ENCODE peak calls at places on chromosome 19, in five cellular contexts. N is endothelial cell, H is astrocyte of the cerebellum, X is cardiac muscle cell, K is GM20000. W is an unnamed sample.

GRCh38 chr19:56253737-56254136 is 18.8 kb upstream of the EDDM13 start:
- DNase-seq in N (no peak), H (peak), X (peak), K (peak), W (no peak)

GRCh38 chr19:55660991-55661390 is 6.2 kb downstream of the U2AF2 start:
- DNase-seq in N (no peak), H (no peak), X (no peak), K (no peak), W (peak)

GRCh38 chr19:34173145-34173956 is 1.0 kb downstream of the LSM14A start:
- DNase-seq in N (peak), H (peak), X (peak), K (no peak), W (no peak)

GRCh38 chr19:1970003-1970805 is 29.2 kb downstream of the CSNK1G2 start:
- DNase-seq in N (no peak), H (no peak), X (no peak), K (no peak), W (no peak)

GRCh38 chr19:31325342-31325741 is 23.9 kb downstream of the TSHZ3 start:
- DNase-seq in N (no peak), H (no peak), X (no peak), K (no peak), W (no peak)

GRCh38 chr19:16889429-16889882 is 657 bp downstream of the F2RL3 start:
- DNase-seq in N (no peak), H (no peak), X (no peak), K (no peak), W (no peak)

GRCh38 chr19:55156202-55157063 is 1.1 kb downstream of the TNNI3 start:
- DNase-seq in N (peak), H (no peak), X (peak), K (peak), W (no peak)

GRCh38 chr19:43609872-43610271 is 2.0 kb upstream of the SRRM5 start:
- DNase-seq in N (no peak), H (no peak), X (no peak), K (no peak), W (no peak)

GRCh38 chr19:16374436-16374835 is 49.8 kb downstream of the KLF2 start:
- DNase-seq in N (no peak), H (no peak), X (no peak), K (no peak), W (no peak)

GRCh38 chr19:23957660-23958281 is 43.1 kb downstream of the ZNF726 start:
- DNase-seq in N (no peak), H (no peak), X (no peak), K (no peak), W (no peak)

GRCh38 chr19:45094707-45095106 is 1.7 kb downstream of the PPP1R37 start:
- DNase-seq in N (no peak), H (no peak), X (no peak), K (no peak), W (no peak)

GRCh38 chr19:47518139-47518538 is 3.3 kb upstream of the NAPA start:
- DNase-seq in N (no peak), H (peak), X (no peak), K (peak), W (no peak)

GRCh38 chr19:22784051-22784450 is at the start of gene ZNF99:
- DNase-seq in N (no peak), H (no peak), X (no peak), K (no peak), W (no peak)

GRCh38 chr19:29524912-29525870 is 603 bp upstream of the VSTM2B start:
- DNase-seq in N (peak), H (no peak), X (no peak), K (peak), W (peak)

GRCh38 chr19:49104229-49104864 is 9.8 kb upstream of the LIN7B start:
- DNase-seq in N (no peak), H (no peak), X (no peak), K (peak), W (no peak)

GRCh38 chr19:31064486-31064885 is 284.8 kb downstream of the TSHZ3 start:
- DNase-seq in N (no peak), H (no peak), X (peak), K (no peak), W (no peak)

GRCh38 chr19:40907968-40908735 is 26.1 kb upstream of the CYP2A7 start:
- DNase-seq in N (peak), H (no peak), X (no peak), K (no peak), W (no peak)

GRCh38 chr19:49133621-49134454 is 14.5 kb downstream of the PPFIA3 start:
- DNase-seq in N (no peak), H (no peak), X (peak), K (no peak), W (no peak)

GRCh38 chr19:41495589-41495988 is 52.6 kb downstream of the ERICH4 start:
- DNase-seq in N (no peak), H (no peak), X (no peak), K (no peak), W (no peak)

GRCh38 chr19:34639491-34640085 is 37.4 kb downstream of the SCGB2B2 start:
- DNase-seq in N (peak), H (peak), X (peak), K (peak), W (no peak)

GRCh38 chr19:41698746-41699230 is 9.6 kb upstream of the CEACAM5 start:
- DNase-seq in N (no peak), H (no peak), X (no peak), K (peak), W (no peak)

GRCh38 chr19:55036058-55036457 is 2.0 kb downstream of the GP6 start:
- DNase-seq in N (no peak), H (no peak), X (no peak), K (no peak), W (no peak)

GRCh38 chr19:14073925-14074838 is 1.6 kb downstream of the MISP3 start:
- DNase-seq in N (no peak), H (no peak), X (peak), K (peak), W (no peak)

GRCh38 chr19:35757231-35757748 is 461 bp upstream of the HSPB6 start:
- DNase-seq in N (peak), H (peak), X (peak), K (no peak), W (no peak)

GRCh38 chr19:32519023-32519422 is 62.0 kb upstream of the PDCD5 start:
- DNase-seq in N (no peak), H (no peak), X (no peak), K (no peak), W (no peak)

GRCh38 chr19:14391156-14391821 is 10.0 kb downstream of the ADGRE5 start:
- DNase-seq in N (no peak), H (no peak), X (no peak), K (no peak), W (no peak)

GRCh38 chr19:11995174-11995573 is 30.3 kb downstream of the ZNF763 start:
- DNase-seq in N (no peak), H (no peak), X (no peak), K (no peak), W (no peak)

GRCh38 chr19:41309225-41310030 is 544 bp upstream of the CCDC97 start:
- DNase-seq in N (no peak), H (no peak), X (no peak), K (no peak), W (peak)

GRCh38 chr19:16328824-16329482 is 4.3 kb downstream of the KLF2 start:
- DNase-seq in N (no peak), H (no peak), X (no peak), K (no peak), W (no peak)

GRCh38 chr19:15479391-15480345 is at the start of gene PGLYRP2:
- DNase-seq in N (no peak), H (no peak), X (no peak), K (no peak), W (peak)

GRCh38 chr19:55536951-55537740 is at the start of gene SBK2:
- DNase-seq in N (peak), H (no peak), X (peak), K (peak), W (no peak)

GRCh38 chr19:47110521-47111080 is 3.0 kb downstream of the ZC3H4 start:
- DNase-seq in N (no peak), H (no peak), X (no peak), K (no peak), W (no peak)

GRCh38 chr19:34228762-34229161 is 25.6 kb upstream of the GARRE1 start:
- DNase-seq in N (no peak), H (no peak), X (no peak), K (no peak), W (no peak)

GRCh38 chr19:33938821-33939220 is 142.2 kb downstream of the KCTD15 start:
- DNase-seq in N (no peak), H (no peak), X (no peak), K (no peak), W (no peak)

GRCh38 chr19:52542984-52543664 is 15.7 kb downstream of the ZNF808 start:
- DNase-seq in N (no peak), H (no peak), X (no peak), K (peak), W (no peak)

GRCh38 chr19:49853852-49854849 is 3.2 kb downstream of the PTOV1 start:
- DNase-seq in N (no peak), H (no peak), X (no peak), K (no peak), W (no peak)

GRCh38 chr19:3283886-3284657 is 59.6 kb downstream of the CELF5 start:
- DNase-seq in N (no peak), H (no peak), X (no peak), K (no peak), W (no peak)
- TF ChIP-seq CTCF in N (no peak), H (no peak), X (no peak), K (no peak), W (no peak)

DNA sequence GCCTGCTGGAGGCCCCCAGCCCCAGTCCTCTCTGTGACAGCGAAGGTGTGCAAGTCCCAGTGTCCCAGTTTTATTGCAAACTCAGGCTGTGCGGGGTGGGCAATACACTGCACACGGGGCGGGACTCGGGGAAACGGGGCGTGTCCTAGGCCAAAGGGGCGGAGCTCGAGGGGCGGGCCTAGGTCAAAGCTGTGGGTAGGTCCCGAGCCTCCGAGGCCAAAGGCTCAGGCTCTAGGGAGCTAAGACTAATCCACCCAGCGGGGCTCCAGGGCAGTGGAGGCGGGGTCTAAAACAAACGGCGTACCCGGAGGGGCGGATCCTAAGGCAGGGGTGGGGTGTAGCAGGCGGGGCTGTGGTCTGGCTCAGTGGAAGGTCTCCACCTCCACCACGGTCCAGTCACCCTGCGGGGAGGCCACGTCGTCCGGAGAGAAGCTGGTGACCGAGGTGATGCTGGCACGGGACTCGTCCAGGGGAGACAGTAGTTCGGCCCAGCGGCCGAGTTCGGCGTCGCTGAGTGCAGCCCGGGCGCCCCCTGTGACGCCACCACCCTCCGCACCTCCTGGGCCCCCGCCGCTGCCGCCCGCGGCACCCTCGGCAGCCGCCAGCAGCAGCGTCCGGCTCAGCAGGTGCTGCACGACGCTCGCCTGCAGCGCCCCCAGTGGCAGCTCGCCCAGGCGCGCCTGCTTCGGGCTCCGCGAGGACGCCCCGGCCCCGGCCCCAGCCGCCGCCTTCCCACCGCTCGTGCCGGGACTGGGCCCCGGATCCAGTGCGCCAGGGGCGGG is 5.3 kb downstream of the PRR36 start:
- DNase-seq in N (peak), H (no peak), X (peak), K (peak), W (no peak)
- TF ChIP-seq CTCF in N (peak), H (peak), X (peak), K (peak), W (peak)

DNA sequence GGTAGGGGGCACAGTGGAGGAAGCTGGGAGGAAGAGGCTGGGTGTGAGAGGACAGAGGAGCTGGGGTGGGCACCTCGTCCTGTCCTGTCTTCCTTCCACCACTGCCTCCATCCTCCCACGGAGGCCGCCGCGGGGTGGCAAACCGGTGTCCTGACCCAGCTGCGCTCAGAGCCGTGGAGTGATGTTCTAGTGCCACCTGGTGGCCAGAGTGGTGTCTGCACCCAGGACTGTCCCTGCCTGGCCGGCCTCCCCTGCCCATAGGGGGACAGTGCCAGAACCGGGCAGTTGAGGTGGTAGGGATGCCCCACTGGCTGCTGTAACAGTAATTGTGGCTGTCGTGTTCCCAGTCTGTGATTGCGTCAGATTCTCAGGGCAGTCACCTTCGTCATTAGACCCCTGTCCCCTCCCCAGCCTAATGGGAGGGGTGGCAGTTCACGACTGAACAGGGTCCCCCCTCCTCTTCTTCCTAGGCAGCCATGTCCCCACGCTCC is 11.1 kb upstream of the ARRDC2 start:
- DNase-seq in N (peak), H (no peak), X (peak), K (peak), W (no peak)
- TF ChIP-seq CTCF in N (peak), H (peak), X (peak), K (peak), W (peak)

GRCh38 chr19:51296331-51297093 is 14.9 kb upstream of the IGLON5 start:
- DNase-seq in N (no peak), H (no peak), X (no peak), K (no peak), W (no peak)
- TF ChIP-seq CTCF in N (no peak), H (no peak), X (peak), K (no peak), W (no peak)

W was measured in chondrocyte.